ENCODE peak calls at places on chromosome 20, in five cellular contexts. One of them, this sample, is unnamed.

GRCh38 chr20:47652301-47652700 is 133.0 kb downstream of the SULF2 start:
- DNase-seq in H1: no peak
- DNase-seq in HepG2: no peak
- DNase-seq in GM12878: no peak
- DNase-seq in NT2/D1: no peak
- DNase-seq in this sample: no peak

GRCh38 chr20:50848341-50848808 is 53.5 kb downstream of the BCAS4 start:
- DNase-seq in H1: no peak
- DNase-seq in HepG2: no peak
- DNase-seq in GM12878: no peak
- DNase-seq in NT2/D1: no peak
- DNase-seq in this sample: no peak

GRCh38 chr20:34249291-34249690 is 8.1 kb downstream of the ASIP start:
- DNase-seq in H1: no peak
- DNase-seq in HepG2: no peak
- DNase-seq in GM12878: peak; percentile 35
- DNase-seq in NT2/D1: no peak
- DNase-seq in this sample: no peak

GRCh38 chr20:36835025-36835424 is 40.9 kb upstream of the TLDC2 start:
- DNase-seq in H1: no peak
- DNase-seq in HepG2: no peak
- DNase-seq in GM12878: no peak
- DNase-seq in NT2/D1: no peak
- DNase-seq in this sample: no peak

GRCh38 chr20:62749851-62750445 is 41.3 kb downstream of the NTSR1 start:
- DNase-seq in H1: no peak
- DNase-seq in HepG2: no peak
- DNase-seq in GM12878: no peak
- DNase-seq in NT2/D1: no peak
- DNase-seq in this sample: no peak

GRCh38 chr20:7841967-7842301 is 98.3 kb downstream of the HAO1 start:
- DNase-seq in H1: peak; percentile 25
- DNase-seq in HepG2: no peak
- DNase-seq in GM12878: no peak
- DNase-seq in NT2/D1: no peak
- DNase-seq in this sample: no peak

GRCh38 chr20:51854912-51855311 is 52.6 kb upstream of the SALL4 start:
- DNase-seq in H1: no peak
- DNase-seq in HepG2: no peak
- DNase-seq in GM12878: no peak
- DNase-seq in NT2/D1: no peak
- DNase-seq in this sample: no peak

GRCh38 chr20:45934046-45934586 is 367 bp upstream of the PCIF1 start:
- DNase-seq in H1: peak; percentile 57
- DNase-seq in HepG2: no peak
- DNase-seq in GM12878: no peak
- DNase-seq in NT2/D1: no peak
- DNase-seq in this sample: peak; percentile 54

GRCh38 chr20:61803416-61803902 is 262.2 kb downstream of the TAF4 start:
- DNase-seq in H1: no peak
- DNase-seq in HepG2: no peak
- DNase-seq in GM12878: no peak
- DNase-seq in NT2/D1: no peak
- DNase-seq in this sample: no peak

GRCh38 chr20:47857994-47858557 is 72.8 kb upstream of the SULF2 start:
- DNase-seq in H1: no peak
- DNase-seq in HepG2: no peak
- DNase-seq in GM12878: no peak
- DNase-seq in NT2/D1: no peak
- DNase-seq in this sample: peak; percentile 35

GRCh38 chr20:36830791-36831691 is 44.9 kb upstream of the TLDC2 start:
- DNase-seq in H1: no peak
- DNase-seq in HepG2: no peak
- DNase-seq in GM12878: no peak
- DNase-seq in NT2/D1: no peak
- DNase-seq in this sample: no peak

GRCh38 chr20:51084598-51084997 is 61.7 kb upstream of the KCNG1 start:
- DNase-seq in H1: no peak
- DNase-seq in HepG2: no peak
- DNase-seq in GM12878: no peak
- DNase-seq in NT2/D1: no peak
- DNase-seq in this sample: no peak

GRCh38 chr20:49228676-49229075 is 9.5 kb downstream of the DDX27 start:
- DNase-seq in H1: no peak
- DNase-seq in HepG2: no peak
- DNase-seq in GM12878: no peak
- DNase-seq in NT2/D1: no peak
- DNase-seq in this sample: no peak

GRCh38 chr20:55097621-55098020 is 622.2 kb downstream of the DOK5 start:
- DNase-seq in H1: no peak
- DNase-seq in HepG2: no peak
- DNase-seq in GM12878: no peak
- DNase-seq in NT2/D1: no peak
- DNase-seq in this sample: no peak

GRCh38 chr20:23446505-23446904 is 6.2 kb downstream of the CST11 start:
- DNase-seq in H1: no peak
- DNase-seq in HepG2: peak; percentile 82
- DNase-seq in GM12878: peak; percentile 11
- DNase-seq in NT2/D1: peak; percentile 40
- DNase-seq in this sample: peak; percentile 59

GRCh38 chr20:40744494-40745175 is 55.6 kb upstream of the MAFB start:
- DNase-seq in H1: no peak
- DNase-seq in HepG2: no peak
- DNase-seq in GM12878: no peak
- DNase-seq in NT2/D1: no peak
- DNase-seq in this sample: no peak

GRCh38 chr20:1457992-1458391 is 8.7 kb downstream of the NSFL1C start:
- DNase-seq in H1: no peak
- DNase-seq in HepG2: no peak
- DNase-seq in GM12878: no peak
- DNase-seq in NT2/D1: no peak
- DNase-seq in this sample: no peak

GRCh38 chr20:44137210-44137781 is 49.7 kb downstream of the JPH2 start:
- DNase-seq in H1: peak; percentile 25
- DNase-seq in HepG2: no peak
- DNase-seq in GM12878: no peak
- DNase-seq in NT2/D1: peak; percentile 77
- DNase-seq in this sample: no peak

GRCh38 chr20:19934792-19935491 is 82.2 kb upstream of the NAA20 start:
- DNase-seq in H1: no peak
- DNase-seq in HepG2: no peak
- DNase-seq in GM12878: no peak
- DNase-seq in NT2/D1: no peak
- DNase-seq in this sample: no peak

GRCh38 chr20:36802326-36803223 is 29.0 kb upstream of the DSN1 start:
- DNase-seq in H1: no peak
- DNase-seq in HepG2: no peak
- DNase-seq in GM12878: no peak
- DNase-seq in NT2/D1: no peak
- DNase-seq in this sample: no peak

GRCh38 chr20:64278319-64278681 is 22.8 kb downstream of the PCMTD2 start:
- DNase-seq in H1: no peak
- DNase-seq in HepG2: no peak
- DNase-seq in GM12878: no peak
- DNase-seq in NT2/D1: no peak
- DNase-seq in this sample: no peak

GRCh38 chr20:51734876-51735499 is 33.2 kb downstream of the ATP9A start:
- DNase-seq in H1: no peak
- DNase-seq in HepG2: peak; percentile 67
- DNase-seq in GM12878: no peak
- DNase-seq in NT2/D1: no peak
- DNase-seq in this sample: no peak

GRCh38 chr20:31897541-31897940 is 27.1 kb downstream of the TTLL9 start:
- DNase-seq in H1: no peak
- DNase-seq in HepG2: no peak
- DNase-seq in GM12878: no peak
- DNase-seq in NT2/D1: no peak
- DNase-seq in this sample: no peak

GRCh38 chr20:31896049-31896448 is 25.6 kb downstream of the TTLL9 start:
- DNase-seq in H1: no peak
- DNase-seq in HepG2: no peak
- DNase-seq in GM12878: no peak
- DNase-seq in NT2/D1: no peak
- DNase-seq in this sample: no peak

GRCh38 chr20:31890646-31891045 is 20.2 kb downstream of the TTLL9 start:
- DNase-seq in H1: no peak
- DNase-seq in HepG2: no peak
- DNase-seq in GM12878: no peak
- DNase-seq in NT2/D1: no peak
- DNase-seq in this sample: no peak

GRCh38 chr20:31894980-31895675 is 24.7 kb downstream of the TTLL9 start:
- DNase-seq in H1: no peak
- DNase-seq in HepG2: peak; percentile 73
- DNase-seq in GM12878: peak; percentile 75
- DNase-seq in NT2/D1: no peak
- DNase-seq in this sample: peak; percentile 75
- TF ChIP-seq SUZ12 in H1: no peak
- TF ChIP-seq SUZ12 in HepG2: no peak
- TF ChIP-seq SUZ12 in GM12878: no peak
- TF ChIP-seq SUZ12 in NT2/D1: no peak
- TF ChIP-seq SUZ12 in this sample: no peak

DNA sequence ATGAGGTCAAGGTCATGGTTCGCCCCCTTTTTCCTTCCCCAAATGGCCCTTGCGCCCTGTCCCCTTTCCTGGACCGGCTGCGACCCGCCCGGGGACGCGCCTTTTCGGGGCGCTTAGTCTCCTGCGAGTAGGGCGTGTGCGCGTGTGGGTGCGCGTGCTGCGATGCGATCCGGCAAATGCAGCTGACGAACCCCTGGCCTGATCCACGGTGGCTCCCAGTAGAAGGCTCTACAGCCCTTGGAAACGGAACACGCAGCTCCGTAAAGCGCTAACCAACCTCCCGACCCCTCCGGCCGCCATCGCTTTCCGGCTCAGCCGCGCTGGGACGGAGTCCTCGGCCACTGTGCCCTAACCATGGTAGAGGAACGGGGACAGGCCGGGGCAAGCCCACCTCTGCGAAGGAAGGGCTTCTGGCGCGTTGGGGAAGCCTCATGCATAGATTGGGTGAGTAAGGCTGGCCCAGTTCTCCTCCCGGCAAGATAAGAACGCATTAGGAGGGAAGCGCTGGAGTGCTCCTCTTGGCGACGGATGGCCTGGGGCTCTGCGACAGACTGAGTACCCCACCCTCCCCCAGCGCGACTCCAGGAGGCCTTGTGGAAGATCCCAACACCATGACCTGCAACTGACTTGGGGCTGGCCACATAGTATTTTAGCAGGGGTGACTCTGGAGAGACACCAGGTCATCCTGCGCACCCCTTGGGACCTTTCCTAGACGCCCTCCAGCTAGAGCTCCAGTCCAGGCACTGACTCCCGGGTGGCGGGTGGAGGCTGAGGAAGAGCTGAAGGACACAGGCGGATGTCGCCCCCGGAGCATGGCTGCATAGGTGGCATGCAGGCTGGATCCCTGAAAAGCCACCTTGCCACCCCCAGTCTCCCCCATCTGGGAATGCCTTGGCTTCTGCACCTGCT is 1.1 kb upstream of the SLC4A11 start:
- DNase-seq in H1: no peak
- DNase-seq in HepG2: no peak
- DNase-seq in GM12878: no peak
- DNase-seq in NT2/D1: no peak
- DNase-seq in this sample: no peak
- TF ChIP-seq SUZ12 in H1: peak; percentile 60
- TF ChIP-seq SUZ12 in HepG2: no peak
- TF ChIP-seq SUZ12 in GM12878: no peak
- TF ChIP-seq SUZ12 in NT2/D1: no peak
- TF ChIP-seq SUZ12 in this sample: no peak

GRCh38 chr20:56429496-56429895 is 17.4 kb downstream of the CASS4 start:
- DNase-seq in H1: no peak
- DNase-seq in HepG2: no peak
- DNase-seq in GM12878: no peak
- DNase-seq in NT2/D1: no peak
- DNase-seq in this sample: no peak

GRCh38 chr20:56428388-56428787 is 16.3 kb downstream of the CASS4 start:
- DNase-seq in H1: no peak
- DNase-seq in HepG2: no peak
- DNase-seq in GM12878: no peak
- DNase-seq in NT2/D1: no peak
- DNase-seq in this sample: no peak

GRCh38 chr20:56428881-56429280 is 16.8 kb downstream of the CASS4 start:
- DNase-seq in H1: no peak
- DNase-seq in HepG2: no peak
- DNase-seq in GM12878: no peak
- DNase-seq in NT2/D1: no peak
- DNase-seq in this sample: no peak

GRCh38 chr20:56426926-56427325 is 14.9 kb downstream of the CASS4 start:
- DNase-seq in H1: no peak
- DNase-seq in HepG2: no peak
- DNase-seq in GM12878: no peak
- DNase-seq in NT2/D1: no peak
- DNase-seq in this sample: no peak

DNA sequence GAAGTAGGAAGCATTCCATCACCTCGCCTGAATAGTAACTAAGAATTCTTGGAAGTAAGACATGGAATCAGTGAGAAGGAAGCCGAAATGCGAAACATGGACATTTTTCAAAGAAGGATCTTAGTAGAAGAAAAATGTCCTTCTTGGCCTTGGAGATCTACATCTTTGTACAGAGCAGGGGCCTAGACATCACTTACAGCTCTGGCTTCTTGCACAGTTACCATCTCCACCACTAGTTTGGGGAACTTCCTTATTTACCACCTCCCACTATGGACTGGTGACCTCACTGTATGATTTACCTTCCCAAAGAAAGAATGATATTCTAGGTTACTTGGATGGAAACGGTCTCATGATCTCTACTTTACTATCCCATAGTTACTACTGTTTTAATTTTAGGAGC is 15.7 kb downstream of the CASS4 start:
- DNase-seq in H1: no peak
- DNase-seq in HepG2: no peak
- DNase-seq in GM12878: no peak
- DNase-seq in NT2/D1: no peak
- DNase-seq in this sample: no peak
- TF ChIP-seq SUZ12 in H1: no peak
- TF ChIP-seq SUZ12 in HepG2: no peak
- TF ChIP-seq SUZ12 in GM12878: no peak
- TF ChIP-seq SUZ12 in NT2/D1: no peak
- TF ChIP-seq SUZ12 in this sample: no peak

GRCh38 chr20:32763202-32763999 is 1.2 kb downstream of the DNMT3B start:
- DNase-seq in H1: no peak
- DNase-seq in HepG2: no peak
- DNase-seq in GM12878: no peak
- DNase-seq in NT2/D1: no peak
- DNase-seq in this sample: no peak
- TF ChIP-seq SUZ12 in H1: no peak
- TF ChIP-seq SUZ12 in HepG2: no peak
- TF ChIP-seq SUZ12 in GM12878: peak; percentile 54
- TF ChIP-seq SUZ12 in NT2/D1: no peak
- TF ChIP-seq SUZ12 in this sample: no peak